ENCODE peak calls at places on chromosome 5, in ten cellular contexts. S is AG04450, A is keratinocyte, O is ascending aorta, T is uterus, Z is kidney epithelial cell, I is A549, D is fibroblast of mammary gland, B is nephron progenitor cell, R is upper lobe of right lung. K is an unnamed sample.

GRCh38 chr5:91179018-91179417 is 204.1 kb downstream of the ARRDC3 start:
- DNase-seq in S (no peak), A (no peak), O (no peak), T (no peak), Z (no peak), I (no peak), D (peak), B (no peak), R (no peak), K (no peak)

GRCh38 chr5:154352960-154353548 is 92.7 kb upstream of the SAP30L start:
- DNase-seq in S (no peak), A (no peak), O (no peak), T (no peak), Z (no peak), I (no peak), D (no peak), B (no peak), R (no peak), K (no peak)

GRCh38 chr5:39186722-39187539 is 32.4 kb downstream of the FYB1 start:
- DNase-seq in S (no peak), A (no peak), O (no peak), T (no peak), Z (no peak), I (no peak), D (no peak), B (no peak), R (no peak), K (no peak)

GRCh38 chr5:148740966-148741742 is 85.3 kb upstream of the ADRB2 start:
- DNase-seq in S (peak), A (peak), O (no peak), T (no peak), Z (peak), I (peak), D (peak), B (no peak), R (no peak), K (peak)

GRCh38 chr5:107470007-107470582 is 200.6 kb downstream of the EFNA5 start:
- DNase-seq in S (no peak), A (no peak), O (no peak), T (no peak), Z (no peak), I (no peak), D (peak), B (no peak), R (no peak), K (peak)

GRCh38 chr5:2780421-2781171 is 29.1 kb upstream of the IRX2 start:
- DNase-seq in S (no peak), A (no peak), O (no peak), T (no peak), Z (no peak), I (no peak), D (no peak), B (no peak), R (peak), K (peak)

GRCh38 chr5:24633705-24634325 is 11.0 kb downstream of the CDH10 start:
- DNase-seq in S (no peak), A (no peak), O (no peak), T (no peak), Z (no peak), I (peak), D (peak), B (peak), R (no peak), K (peak)

GRCh38 chr5:113081881-113082546 is 105.4 kb downstream of the DCP2 start:
- DNase-seq in S (peak), A (peak), O (no peak), T (no peak), Z (peak), I (no peak), D (peak), B (no peak), R (no peak), K (peak)

GRCh38 chr5:80219381-80219780 is 36.5 kb downstream of the SERINC5 start:
- DNase-seq in S (no peak), A (no peak), O (no peak), T (no peak), Z (no peak), I (no peak), D (no peak), B (no peak), R (no peak), K (no peak)

GRCh38 chr5:147098233-147098790 is 136.5 kb upstream of the STK32A start:
- DNase-seq in S (no peak), A (no peak), O (no peak), T (no peak), Z (no peak), I (peak), D (peak), B (peak), R (no peak), K (peak)

GRCh38 chr5:44388504-44389409 is 463 bp downstream of the FGF10 start:
- DNase-seq in S (no peak), A (no peak), O (no peak), T (peak), Z (no peak), I (no peak), D (peak), B (peak), R (peak), K (no peak)

GRCh38 chr5:64939772-64940510 is 171.2 kb downstream of the CWC27 start:
- DNase-seq in S (no peak), A (no peak), O (no peak), T (peak), Z (no peak), I (no peak), D (peak), B (peak), R (peak), K (no peak)

GRCh38 chr5:56656816-56657740 is 158.3 kb upstream of the MAP3K1 start:
- DNase-seq in S (no peak), A (no peak), O (no peak), T (no peak), Z (no peak), I (no peak), D (peak), B (no peak), R (no peak), K (peak)

GRCh38 chr5:178113141-178113787 is at the start of gene N4BP3:
- DNase-seq in S (no peak), A (no peak), O (no peak), T (no peak), Z (no peak), I (peak), D (peak), B (peak), R (peak), K (peak)

GRCh38 chr5:166430491-166431319 is 1860.7 kb upstream of the WWC1 start:
- DNase-seq in S (no peak), A (no peak), O (no peak), T (no peak), Z (no peak), I (no peak), D (no peak), B (no peak), R (no peak), K (no peak)

GRCh38 chr5:166581827-166582226 is 1709.6 kb upstream of the WWC1 start:
- DNase-seq in S (no peak), A (no peak), O (no peak), T (no peak), Z (peak), I (no peak), D (peak), B (no peak), R (no peak), K (peak)

GRCh38 chr5:143400541-143401252 is 2.8 kb downstream of the NR3C1 start:
- DNase-seq in S (no peak), A (no peak), O (no peak), T (no peak), Z (no peak), I (no peak), D (peak), B (no peak), R (no peak), K (peak)

GRCh38 chr5:179261301-179262125 is 83.7 kb downstream of the ADAMTS2 start:
- DNase-seq in S (no peak), A (no peak), O (no peak), T (peak), Z (no peak), I (no peak), D (peak), B (peak), R (peak), K (no peak)

GRCh38 chr5:127396490-127397155 is 106.0 kb downstream of the MEGF10 start:
- DNase-seq in S (no peak), A (no peak), O (no peak), T (no peak), Z (no peak), I (no peak), D (no peak), B (no peak), R (no peak), K (no peak)

GRCh38 chr5:14663734-14664269 is 716 bp upstream of the OTULIN start:
- DNase-seq in S (no peak), A (no peak), O (no peak), T (peak), Z (no peak), I (no peak), D (no peak), B (peak), R (peak), K (no peak)

GRCh38 chr5:9046756-9047481 is 499.0 kb downstream of the SEMA5A start:
- DNase-seq in S (peak), A (peak), O (no peak), T (no peak), Z (peak), I (no peak), D (peak), B (no peak), R (no peak), K (peak)

DNA sequence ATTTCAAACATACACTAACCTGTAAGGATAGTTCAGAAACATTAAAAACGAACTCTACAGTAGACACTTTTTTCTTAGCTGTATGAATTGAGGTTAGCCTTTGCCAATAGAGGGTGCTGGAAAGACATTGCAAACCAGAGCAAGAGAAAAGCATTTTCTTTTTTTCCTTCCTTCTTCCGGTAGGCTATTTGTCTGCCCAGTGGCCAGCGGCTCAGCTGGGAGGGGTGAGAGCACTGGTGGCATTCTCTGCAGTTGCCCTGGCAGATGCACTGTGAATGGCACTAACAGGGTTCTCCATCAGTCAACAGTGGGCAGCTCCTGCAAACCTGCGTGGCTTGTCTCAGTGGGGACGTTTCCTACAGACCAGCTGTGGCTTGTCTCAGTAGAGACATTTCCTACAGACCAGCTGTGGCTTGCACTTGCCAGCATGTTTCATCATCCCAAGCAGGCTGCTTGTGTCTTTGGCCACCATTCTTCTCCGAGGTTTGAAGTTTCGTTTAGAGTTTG is 984.5 kb upstream of the CDH18 start:
- DNase-seq in S (no peak), A (no peak), O (no peak), T (no peak), Z (peak), I (peak), D (peak), B (peak), R (peak), K (peak)
- TF ChIP-seq CTCF in S (peak), A (no peak), O (no peak), T (no peak), Z (peak), I (peak), D (peak), B (peak), R (peak), K (peak)

GRCh38 chr5:1335540-1336095 is 9.3 kb downstream of the CLPTM1L start:
- DNase-seq in S (no peak), A (no peak), O (no peak), T (no peak), Z (no peak), I (no peak), D (no peak), B (no peak), R (no peak), K (no peak)

GRCh38 chr5:1337490-1338195 is 7.3 kb downstream of the CLPTM1L start:
- DNase-seq in S (no peak), A (no peak), O (no peak), T (no peak), Z (no peak), I (no peak), D (no peak), B (no peak), R (no peak), K (no peak)

GRCh38 chr5:1334831-1335539 is 9.9 kb downstream of the CLPTM1L start:
- DNase-seq in S (no peak), A (no peak), O (no peak), T (no peak), Z (no peak), I (no peak), D (no peak), B (no peak), R (peak), K (no peak)

GRCh38 chr5:1336749-1337489 is 8.0 kb downstream of the CLPTM1L start:
- DNase-seq in S (no peak), A (no peak), O (no peak), T (no peak), Z (no peak), I (no peak), D (no peak), B (no peak), R (peak), K (no peak)

DNA sequence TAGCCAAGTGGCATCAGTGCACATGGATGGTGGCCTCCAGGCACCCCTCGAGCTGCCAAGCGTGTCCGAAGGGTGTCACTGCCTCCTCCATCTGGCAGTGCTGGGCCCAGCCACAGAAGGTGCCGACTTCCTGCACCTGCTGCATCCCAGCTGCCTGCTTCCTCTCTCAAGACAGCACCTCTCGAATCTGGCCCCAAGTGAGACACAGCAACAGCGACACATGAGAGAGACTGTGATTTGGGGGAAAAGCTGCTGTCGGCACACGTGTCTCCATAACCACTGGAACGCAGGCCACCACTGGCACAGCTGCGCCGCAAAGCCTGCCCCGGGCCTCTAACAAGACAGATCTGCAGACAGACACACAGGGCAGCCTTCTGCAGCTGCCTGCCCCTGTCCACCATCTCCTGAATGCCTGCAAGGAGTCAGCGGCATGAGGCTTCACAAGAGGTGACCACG is 8.8 kb downstream of the CLPTM1L start:
- DNase-seq in S (no peak), A (no peak), O (no peak), T (no peak), Z (no peak), I (no peak), D (no peak), B (no peak), R (peak), K (no peak)
- TF ChIP-seq CTCF in S (no peak), A (no peak), O (no peak), T (no peak), Z (no peak), I (no peak), D (no peak), B (no peak), R (no peak), K (no peak)

GRCh38 chr5:133041157-133041784 is 10.5 kb upstream of the HSPA4 start:
- DNase-seq in S (no peak), A (peak), O (no peak), T (no peak), Z (no peak), I (no peak), D (no peak), B (no peak), R (no peak), K (peak)

GRCh38 chr5:133047404-133047803 is 4.4 kb upstream of the HSPA4 start:
- DNase-seq in S (no peak), A (no peak), O (no peak), T (no peak), Z (no peak), I (no peak), D (no peak), B (no peak), R (no peak), K (no peak)

DNA sequence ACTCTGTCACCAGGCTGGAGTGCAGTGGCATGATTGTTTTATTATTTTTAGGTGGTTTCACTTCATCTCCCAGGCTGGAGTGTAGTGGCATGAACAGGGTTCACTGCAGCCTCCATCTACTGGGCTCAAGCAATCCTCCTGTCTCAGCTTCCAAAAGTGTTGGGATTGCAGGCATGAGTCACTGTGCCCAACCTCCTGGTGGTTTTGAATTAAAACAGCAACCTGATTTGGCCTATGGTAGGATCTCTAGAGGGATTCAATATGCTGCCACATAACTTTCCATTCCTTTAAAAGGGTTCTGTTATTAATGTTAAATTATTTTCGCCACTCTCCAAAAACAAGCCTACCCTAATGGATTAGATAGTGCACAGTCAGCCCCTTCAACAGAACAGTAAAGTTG is 9.9 kb upstream of the HSPA4 start:
- DNase-seq in S (no peak), A (no peak), O (no peak), T (no peak), Z (no peak), I (no peak), D (peak), B (no peak), R (no peak), K (peak)
- TF ChIP-seq CTCF in S (peak), A (peak), O (peak), T (no peak), Z (no peak), I (no peak), D (peak), B (no peak), R (no peak), K (peak)

DNA sequence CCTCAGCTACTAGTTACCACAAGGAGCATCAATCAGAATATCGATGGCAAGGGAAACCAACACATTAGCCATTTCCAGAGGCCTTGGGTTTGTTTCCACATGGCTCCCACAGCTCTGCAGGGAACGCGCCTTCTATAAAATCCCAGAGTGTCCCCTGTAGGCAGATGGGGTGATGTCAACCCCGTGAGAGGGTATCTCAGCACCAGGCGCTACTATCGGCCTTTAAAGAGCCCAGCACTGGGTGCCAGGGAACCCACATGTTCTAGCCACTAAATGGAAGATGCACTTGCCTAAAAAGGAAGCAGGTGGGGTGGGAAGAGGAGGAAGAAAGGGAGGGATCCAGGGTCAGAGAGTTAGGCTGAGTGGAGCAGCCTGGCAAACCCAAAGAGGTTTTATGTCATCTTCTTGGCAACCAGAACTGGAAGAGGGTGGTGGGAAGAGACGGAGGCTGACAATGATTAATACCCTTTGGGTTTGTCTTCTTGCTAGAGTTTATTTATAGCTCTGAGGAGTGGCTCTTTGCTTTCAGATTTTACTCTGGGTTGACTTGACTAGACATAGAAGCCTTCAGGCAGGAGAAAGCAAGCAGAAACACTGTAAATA is 19.9 kb downstream of the MACROH2A1 start:
- DNase-seq in S (no peak), A (no peak), O (no peak), T (peak), Z (no peak), I (no peak), D (peak), B (no peak), R (no peak), K (peak)
- TF ChIP-seq CTCF in S (no peak), A (no peak), O (no peak), T (no peak), Z (no peak), I (no peak), D (no peak), B (no peak), R (no peak), K (no peak)

DNA sequence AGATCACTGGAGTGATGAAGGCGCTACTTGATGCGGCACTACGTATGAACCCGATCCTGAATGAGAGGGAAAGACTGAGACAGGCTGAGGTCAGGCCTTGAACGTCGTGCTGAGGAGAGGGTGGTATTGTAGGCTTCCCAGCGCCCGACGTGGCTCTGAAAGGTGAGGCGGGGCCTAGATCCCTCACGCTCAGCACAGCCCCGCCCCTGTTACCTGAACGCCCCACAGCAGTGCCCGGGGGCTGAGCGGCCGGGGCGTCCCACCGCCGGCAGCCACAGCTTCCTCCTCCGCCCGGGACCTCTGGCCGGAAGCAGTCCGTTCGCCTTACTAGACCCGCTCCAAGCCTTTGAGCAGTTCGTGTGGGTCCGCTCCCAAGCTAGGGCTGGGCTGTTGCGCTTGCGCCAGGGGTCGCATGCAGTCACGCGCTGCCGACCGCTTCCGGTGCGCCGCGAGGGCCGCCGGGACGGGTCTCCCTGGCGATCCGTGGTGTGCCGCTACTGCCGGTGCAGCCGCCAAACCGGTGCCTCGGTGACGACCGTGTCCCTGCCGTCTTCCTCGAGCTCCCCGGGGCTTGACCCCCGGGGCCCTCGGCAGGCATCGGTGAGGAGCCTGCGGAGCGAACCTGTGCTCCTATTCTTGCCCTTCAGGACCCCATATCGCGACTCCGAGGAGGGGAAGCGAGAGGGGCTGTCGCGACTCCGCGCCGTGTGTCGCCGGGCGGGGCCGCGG is at the start of the genes HMGXB3 and TIGD6:
- DNase-seq in S (peak), A (peak), O (peak), T (peak), Z (peak), I (peak), D (peak), B (peak), R (peak), K (peak)
- TF ChIP-seq CTCF in S (peak), A (no peak), O (no peak), T (no peak), Z (no peak), I (no peak), D (no peak), B (no peak), R (no peak), K (no peak)

DNA sequence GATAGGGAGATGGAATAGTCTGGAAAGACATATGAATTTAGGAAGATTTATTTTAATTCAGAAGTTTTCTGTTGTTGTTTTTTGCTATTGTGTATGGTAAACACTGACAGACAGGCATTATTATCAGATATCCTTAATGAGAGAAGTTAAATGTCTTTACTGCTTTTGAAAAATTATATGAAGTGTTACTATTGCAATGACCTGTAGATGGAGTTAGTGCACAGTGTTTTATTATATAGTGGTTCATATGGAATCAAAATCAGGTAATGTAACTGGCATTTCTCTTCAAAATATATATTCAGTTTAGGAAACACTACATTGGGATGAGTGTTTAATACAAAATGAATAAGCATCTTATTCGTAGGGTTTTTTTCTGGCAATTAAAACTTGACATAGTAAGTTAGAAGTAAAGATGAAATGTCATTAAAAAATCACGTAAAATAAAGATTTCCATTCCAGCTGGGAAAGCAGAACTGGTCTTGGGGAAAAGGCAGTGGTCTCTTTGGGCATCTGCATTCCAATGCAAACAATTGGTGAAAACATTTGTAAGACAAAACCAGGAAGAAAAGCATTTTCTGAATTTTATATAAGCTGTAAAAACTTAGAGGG is 3.9 kb downstream of the GABRA1 start:
- DNase-seq in S (no peak), A (no peak), O (no peak), T (no peak), Z (no peak), I (peak), D (peak), B (no peak), R (no peak), K (peak)
- TF ChIP-seq CTCF in S (no peak), A (no peak), O (no peak), T (no peak), Z (peak), I (peak), D (peak), B (peak), R (peak), K (peak)

K was measured in MCF 10A.